ENCODE peak calls at places on chromosomes 1 and 21, in four cellular contexts. E, S, Y and Q are unnamed samples.
A peak's percentile ranks its signal among the peaks of the same experiment; 100 is the strongest.

GRCh38 chr1:219498666-219499065 is 114.2 kb downstream of the ZC3H11B start:
- DNase-seq in E (no peak), Y (peak; percentile 16), S (no peak), Q (no peak)

GRCh38 chr21:42959754-42960153 is 14.6 kb upstream of the PKNOX1 start:
- DNase-seq in E (no peak), Y (no peak), S (no peak), Q (peak; percentile 33)

GRCh38 chr21:29155118-29155932 is 24.9 kb downstream of the MAP3K7CL start:
- DNase-seq in S (no peak), Y (no peak), E (peak; percentile 95), Q (peak; percentile 9)

GRCh38 chr21:38142226-38142625 is 114.6 kb upstream of the KCNJ15 start:
- DNase-seq in S (no peak), Y (no peak), E (peak; percentile 8), Q (no peak)

GRCh38 chr1:188949701-188950100 is 1528.0 kb downstream of the BRINP3 start:
- DNase-seq in S (no peak), Y (no peak), E (peak; percentile 34), Q (no peak)

GRCh38 chr1:36628804-36629203 is 146.1 kb upstream of the CSF3R start:
- DNase-seq in S (no peak), Y (no peak), E (no peak), Q (no peak)

GRCh38 chr1:89604414-89604735 is 28.5 kb upstream of the LRRC8C start:
- DNase-seq in E (no peak), Y (no peak), S (no peak), Q (no peak)

GRCh38 chr1:158067651-158068050 is 74.2 kb downstream of the KIRREL1 start:
- DNase-seq in E (peak; percentile 80), Y (peak; percentile 10), S (no peak), Q (no peak)

GRCh38 chr1:23273450-23274133 is 56.3 kb upstream of the HTR1D start:
- DNase-seq in S (no peak), E (peak; percentile 88), Y (no peak), Q (no peak)

GRCh38 chr1:90434460-90434859 is 282.6 kb downstream of the BARHL2 start:
- DNase-seq in E (no peak), Y (no peak), S (no peak), Q (peak; percentile 28)

GRCh38 chr1:157734328-157734727 is 33.8 kb upstream of the FCRL3 start:
- DNase-seq in S (no peak), E (no peak), Y (no peak), Q (no peak)

GRCh38 chr1:25517476-25518394 is 25.7 kb upstream of the LDLRAP1 start:
- DNase-seq in E (no peak), S (no peak), Y (no peak), Q (no peak)

GRCh38 chr1:205430631-205431305 is 8.9 kb upstream of the LEMD1 start:
- DNase-seq in Y (peak; percentile 71), S (no peak), E (peak; percentile 36), Q (peak; percentile 53)

GRCh38 chr21:26519142-26519541 is 53.9 kb downstream of the CYYR1 start:
- DNase-seq in E (no peak), Y (no peak), S (no peak), Q (no peak)

GRCh38 chr1:12034381-12034801 is 15.1 kb downstream of the MIIP start:
- DNase-seq in S (no peak), E (peak; percentile 58), Y (no peak), Q (no peak)

GRCh38 chr1:18302788-18303413 is 177.8 kb upstream of the KLHDC7A start:
- DNase-seq in Y (no peak), E (no peak), S (no peak), Q (no peak)

GRCh38 chr1:11498956-11499824 is 20.2 kb downstream of the DISP3 start:
- DNase-seq in E (no peak), S (no peak), Y (no peak), Q (no peak)

GRCh38 chr21:32979598-32980268 is 46.0 kb upstream of the OLIG2 start:
- DNase-seq in E (no peak), S (no peak), Y (no peak), Q (no peak)

GRCh38 chr1:47742890-47743760 is 254.1 kb downstream of the TRABD2B start:
- DNase-seq in E (no peak), Y (no peak), S (no peak), Q (no peak)

GRCh38 chr1:11413907-11414495 is 65.0 kb upstream of the DISP3 start:
- DNase-seq in Y (no peak), E (no peak), S (no peak), Q (no peak)

GRCh38 chr1:203114202-203114601 is 13.3 kb upstream of the ADORA1 start:
- DNase-seq in E (no peak), Y (no peak), S (no peak), Q (no peak)

GRCh38 chr1:4207183-4207582 is 307.1 kb upstream of the C1orf174 start:
- DNase-seq in Y (no peak), E (no peak), S (no peak), Q (no peak)

GRCh38 chr21:28193189-28193588 is 799.5 kb downstream of the LTN1 start:
- DNase-seq in Y (no peak), S (no peak), E (no peak), Q (no peak)

GRCh38 chr1:60875139-60875538 is 207.2 kb upstream of the NFIA start:
- DNase-seq in Y (no peak), E (peak; percentile 23), S (no peak), Q (no peak)

GRCh38 chr1:1510912-1511532 is 940 bp upstream of the ATAD3A start:
- DNase-seq in E (peak; percentile 20), Y (no peak), S (peak; percentile 74), Q (peak; percentile 49)

GRCh38 chr1:15251807-15252546 is 5.0 kb downstream of the FHAD1 start:
- DNase-seq in S (no peak), E (no peak), Y (no peak), Q (no peak)

DNA sequence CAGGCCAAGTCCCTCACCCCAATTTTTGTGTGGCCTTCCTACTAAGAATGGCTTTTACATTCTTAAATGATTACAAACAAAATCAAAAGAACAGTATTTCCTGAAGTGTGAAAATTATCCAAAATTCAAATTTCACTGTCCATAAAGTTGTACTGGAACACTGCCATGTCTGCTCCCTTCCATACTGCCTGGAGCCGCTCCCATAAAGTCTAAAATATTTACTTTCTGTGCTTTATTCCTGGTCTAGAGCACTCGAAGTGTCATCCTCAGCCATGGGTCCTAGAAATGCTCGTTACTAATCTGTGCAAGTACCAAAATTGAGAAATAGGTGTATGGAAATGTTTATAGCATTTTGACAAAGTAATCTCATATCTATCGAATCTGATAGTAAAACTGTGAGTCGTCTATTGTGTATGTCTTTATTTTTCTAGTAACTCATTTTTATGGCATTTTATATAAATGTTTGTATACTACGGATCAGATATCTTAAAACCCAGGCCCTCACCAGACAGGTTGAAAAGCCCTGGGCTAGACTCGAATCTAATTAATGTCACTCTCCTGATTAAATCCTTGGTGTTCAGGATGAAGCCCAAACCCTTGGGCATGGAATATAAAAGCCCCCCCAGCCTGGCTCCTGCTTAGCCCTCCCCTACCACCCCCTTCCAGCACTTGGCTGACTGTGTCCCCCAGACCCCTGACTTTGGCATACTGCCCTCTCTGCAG is 4.9 kb downstream of the LBR start:
- DNase-seq in Y (no peak), S (no peak), E (no peak), Q (no peak)
- H3K4me3 ChIP-seq in Y (peak overlapping the region; percentile 12), S (no peak overlapping the region), E (no peak overlapping the region), Q (no peak overlapping the region)

GRCh38 chr1:2952992-2953391 is 68.3 kb upstream of the ACTRT2 start:
- DNase-seq in S (no peak), Y (no peak), E (no peak), Q (no peak)

GRCh38 chr1:2952371-2952770 is 68.9 kb upstream of the ACTRT2 start:
- DNase-seq in E (no peak), S (no peak), Y (no peak), Q (no peak)

GRCh38 chr1:2955652-2956051 is 65.6 kb upstream of the ACTRT2 start:
- DNase-seq in S (no peak), Y (no peak), E (no peak), Q (no peak)

GRCh38 chr1:2951856-2952255 is 69.4 kb upstream of the ACTRT2 start:
- DNase-seq in S (no peak), E (no peak), Y (no peak), Q (no peak)

DNA sequence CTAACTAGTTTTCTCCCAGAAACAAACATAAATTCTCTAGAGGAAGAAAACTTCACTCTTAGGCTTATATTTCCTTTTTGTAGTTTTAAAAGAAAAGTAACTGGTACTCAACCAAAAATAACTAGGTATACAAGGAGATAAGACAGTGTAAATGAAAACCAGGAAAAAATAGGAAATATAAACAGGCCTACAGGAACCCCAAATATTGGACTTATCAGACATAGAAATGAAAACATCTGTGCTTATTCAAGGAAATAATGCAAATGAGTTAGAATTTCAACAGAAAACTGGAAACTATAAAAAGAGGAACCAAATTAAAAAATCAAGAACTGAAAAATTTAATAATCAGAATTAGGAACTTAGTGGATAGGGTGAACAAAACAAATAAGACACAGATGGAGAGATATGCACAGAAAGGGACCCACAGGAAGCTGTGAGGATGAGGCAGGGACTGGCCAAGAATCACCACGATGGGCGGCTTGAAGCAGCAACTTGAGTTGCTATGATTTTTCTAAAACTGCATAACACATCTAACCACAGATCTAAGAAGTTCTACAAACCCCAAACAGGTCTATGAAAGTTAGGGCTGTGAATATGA is 67.5 kb upstream of the ACTRT2 start:
- DNase-seq in Y (no peak), E (no peak), S (no peak), Q (no peak)
- H3K9me3 ChIP-seq in Y (peaks cover 19% of the 10 kb centered on the region), E (no peaks in the 10 kb centered on the region), S (no peaks in the 10 kb centered on the region), Q (peaks cover 3% of the 10 kb centered on the region)

GRCh38 chr1:38028105-38028591 is 15.6 kb downstream of the UTP11 start:
- DNase-seq in S (no peak), E (no peak), Y (no peak), Q (no peak)
- H3K4me1 ChIP-seq in S (no peaks in the 10 kb centered on the region), E (peaks cover 16% of the 10 kb centered on the region), Y (peaks cover 14% of the 10 kb centered on the region), Q (no peaks in the 10 kb centered on the region)

GRCh38 chr21:45556302-45556644 is 14.0 kb upstream of the SLC19A1 start:
- DNase-seq in S (no peak), Y (no peak), E (no peak), Q (no peak)

GRCh38 chr21:45558044-45558721 is 15.9 kb upstream of the SLC19A1 start:
- DNase-seq in E (no peak), Y (no peak), S (peak; percentile 26), Q (no peak)

GRCh38 chr21:45557611-45558043 is 15.4 kb upstream of the SLC19A1 start:
- DNase-seq in S (peak; percentile 29), E (no peak), Y (no peak), Q (no peak)

GRCh38 chr21:45555557-45556301 is 13.5 kb upstream of the SLC19A1 start:
- DNase-seq in Y (peak; percentile 89), E (peak; percentile 88), S (peak; percentile 93), Q (peak; percentile 89)

DNA sequence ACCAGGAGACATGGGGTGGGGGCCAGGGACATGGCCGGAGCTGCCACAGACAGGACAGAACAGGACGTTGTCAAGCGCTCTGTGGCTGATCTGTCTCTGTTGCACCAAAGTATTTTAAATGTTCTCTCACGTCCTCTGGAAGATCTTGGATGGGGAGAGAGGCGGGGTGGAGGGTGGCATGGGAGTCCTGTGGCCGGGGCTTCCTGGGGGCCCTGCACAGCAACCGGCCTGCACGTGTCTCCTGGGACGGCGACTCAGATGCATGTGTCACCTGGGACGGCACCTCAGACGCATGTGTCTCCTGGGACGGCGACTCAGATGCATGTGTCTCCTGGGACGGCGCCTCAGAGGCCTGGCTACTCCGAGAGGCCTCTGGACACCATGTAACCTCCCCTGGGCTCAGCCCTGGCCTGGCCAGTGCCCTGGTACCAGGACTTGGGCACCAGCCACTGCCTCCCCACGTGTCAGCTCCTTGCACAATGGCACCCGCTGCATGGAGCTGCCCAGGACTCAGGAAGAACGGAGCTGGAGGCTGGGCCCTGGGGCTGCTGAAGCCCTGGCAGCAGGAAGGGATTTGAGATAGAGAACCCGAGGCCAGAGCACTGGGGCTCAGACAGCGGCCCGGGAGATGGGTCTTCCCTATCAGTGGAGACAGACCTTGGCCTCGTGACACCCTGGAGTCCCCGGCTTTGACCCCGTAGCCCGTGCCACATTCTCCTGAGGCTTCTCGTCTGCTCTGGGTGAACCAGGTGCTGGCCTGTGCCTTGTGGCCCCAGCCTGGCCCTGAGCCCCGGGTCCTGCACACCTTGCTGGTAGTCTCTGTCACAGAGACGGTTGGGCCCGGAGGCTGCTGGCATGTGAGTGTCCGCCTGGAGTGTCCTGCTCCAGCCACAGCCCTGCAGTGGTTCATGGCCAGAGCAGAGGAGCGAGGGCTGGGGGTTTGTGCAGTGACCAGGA is 14.7 kb upstream of the SLC19A1 start:
- DNase-seq in E (no peak), Y (no peak), S (peak; percentile 32), Q (no peak)
- H3K4me3 ChIP-seq in E (no peak overlapping the region), Y (no peak overlapping the region), S (no peak overlapping the region), Q (peak overlapping the region; percentile 43)